ENCODE peak calls at places on chromosome 7, in five cellular contexts. One of them, this sample, is unnamed.

GRCh38 chr7:10325395-10325794 is 648.3 kb upstream of the PHF14 start:
- DNase-seq in right lobe of liver: no peak
- DNase-seq in brain microvascular endothelial cell: no peak
- DNase-seq in SJSA1: no peak
- DNase-seq in upper lobe of right lung: no peak
- DNase-seq in this sample: no peak

GRCh38 chr7:139693651-139694388 is 84.0 kb downstream of the HIPK2 start:
- DNase-seq in upper lobe of right lung: no peak
- DNase-seq in right lobe of liver: no peak
- DNase-seq in brain microvascular endothelial cell: no peak
- DNase-seq in SJSA1: no peak
- DNase-seq in this sample: no peak

GRCh38 chr7:81608748-81609382 is 161.0 kb downstream of the HGF start:
- DNase-seq in right lobe of liver: no peak
- DNase-seq in upper lobe of right lung: no peak
- DNase-seq in brain microvascular endothelial cell: no peak
- DNase-seq in SJSA1: no peak
- DNase-seq in this sample: peak; percentile 88

GRCh38 chr7:91837397-91838070 is 43.0 kb downstream of the MTERF1 start:
- DNase-seq in right lobe of liver: no peak
- DNase-seq in upper lobe of right lung: no peak
- DNase-seq in SJSA1: no peak
- DNase-seq in brain microvascular endothelial cell: no peak
- DNase-seq in this sample: no peak

GRCh38 chr7:28904539-28905143 is 53.5 kb downstream of the TRIL start:
- DNase-seq in upper lobe of right lung: no peak
- DNase-seq in SJSA1: no peak
- DNase-seq in brain microvascular endothelial cell: no peak
- DNase-seq in right lobe of liver: no peak
- DNase-seq in this sample: peak; percentile 10

GRCh38 chr7:30146127-30146612 is 11.4 kb downstream of the MTURN start:
- DNase-seq in upper lobe of right lung: no peak
- DNase-seq in right lobe of liver: no peak
- DNase-seq in brain microvascular endothelial cell: peak; percentile 56
- DNase-seq in SJSA1: peak; percentile 69
- DNase-seq in this sample: no peak

GRCh38 chr7:30278849-30279505 is 5.4 kb upstream of the ZNRF2 start:
- DNase-seq in SJSA1: no peak
- DNase-seq in upper lobe of right lung: no peak
- DNase-seq in brain microvascular endothelial cell: no peak
- DNase-seq in right lobe of liver: no peak
- DNase-seq in this sample: no peak

GRCh38 chr7:36286241-36286640 is 103.4 kb upstream of the ANLN start:
- DNase-seq in brain microvascular endothelial cell: no peak
- DNase-seq in SJSA1: no peak
- DNase-seq in upper lobe of right lung: no peak
- DNase-seq in right lobe of liver: no peak
- DNase-seq in this sample: no peak

GRCh38 chr7:36967387-36967786 is 243.1 kb upstream of the AOAH start:
- DNase-seq in upper lobe of right lung: no peak
- DNase-seq in SJSA1: peak; percentile 56
- DNase-seq in brain microvascular endothelial cell: peak; percentile 50
- DNase-seq in right lobe of liver: peak; percentile 47
- DNase-seq in this sample: peak; percentile 49

GRCh38 chr7:120241973-120242372 is 31.0 kb upstream of the KCND2 start:
- DNase-seq in upper lobe of right lung: no peak
- DNase-seq in right lobe of liver: no peak
- DNase-seq in SJSA1: no peak
- DNase-seq in brain microvascular endothelial cell: no peak
- DNase-seq in this sample: no peak

GRCh38 chr7:112550468-112551060 is 69.8 kb downstream of the LSMEM1 start:
- DNase-seq in SJSA1: no peak
- DNase-seq in right lobe of liver: no peak
- DNase-seq in upper lobe of right lung: no peak
- DNase-seq in brain microvascular endothelial cell: peak; percentile 62
- DNase-seq in this sample: peak; percentile 71

GRCh38 chr7:625376-625971 is 101.0 kb upstream of the DNAAF5 start:
- DNase-seq in SJSA1: no peak
- DNase-seq in brain microvascular endothelial cell: no peak
- DNase-seq in right lobe of liver: no peak
- DNase-seq in upper lobe of right lung: no peak
- DNase-seq in this sample: no peak

GRCh38 chr7:55306331-55306730 is 58.8 kb upstream of the LANCL2 start:
- DNase-seq in brain microvascular endothelial cell: no peak
- DNase-seq in upper lobe of right lung: no peak
- DNase-seq in SJSA1: no peak
- DNase-seq in right lobe of liver: no peak
- DNase-seq in this sample: peak; percentile 24

GRCh38 chr7:107505997-107506682 is 36.3 kb downstream of the GPR22 start:
- DNase-seq in SJSA1: no peak
- DNase-seq in brain microvascular endothelial cell: no peak
- DNase-seq in right lobe of liver: peak; percentile 24
- DNase-seq in upper lobe of right lung: no peak
- DNase-seq in this sample: peak; percentile 91

GRCh38 chr7:30984359-30985107 is 20.8 kb downstream of the GHRHR start:
- DNase-seq in SJSA1: no peak
- DNase-seq in right lobe of liver: no peak
- DNase-seq in upper lobe of right lung: no peak
- DNase-seq in brain microvascular endothelial cell: no peak
- DNase-seq in this sample: peak; percentile 74

GRCh38 chr7:93171606-93172226 is 23.5 kb upstream of the SAMD9L start:
- DNase-seq in upper lobe of right lung: no peak
- DNase-seq in SJSA1: no peak
- DNase-seq in brain microvascular endothelial cell: no peak
- DNase-seq in right lobe of liver: no peak
- DNase-seq in this sample: peak; percentile 43

GRCh38 chr7:25945181-25945580 is 206.8 kb upstream of the NFE2L3 start:
- DNase-seq in brain microvascular endothelial cell: no peak
- DNase-seq in right lobe of liver: no peak
- DNase-seq in SJSA1: no peak
- DNase-seq in upper lobe of right lung: no peak
- DNase-seq in this sample: no peak

GRCh38 chr7:138258194-138258554 is 181.9 kb downstream of the AKR1D1 start:
- DNase-seq in upper lobe of right lung: no peak
- DNase-seq in right lobe of liver: no peak
- DNase-seq in brain microvascular endothelial cell: peak; percentile 70
- DNase-seq in SJSA1: no peak
- DNase-seq in this sample: no peak

GRCh38 chr7:68321776-68322496 is 1276.3 kb upstream of the AUTS2 start:
- DNase-seq in upper lobe of right lung: no peak
- DNase-seq in SJSA1: no peak
- DNase-seq in right lobe of liver: no peak
- DNase-seq in brain microvascular endothelial cell: no peak
- DNase-seq in this sample: peak; percentile 12

GRCh38 chr7:143385891-143386781 is 5.0 kb downstream of the ZYX start:
- DNase-seq in upper lobe of right lung: peak; percentile 71
- DNase-seq in right lobe of liver: no peak
- DNase-seq in brain microvascular endothelial cell: peak; percentile 43
- DNase-seq in SJSA1: no peak
- DNase-seq in this sample: no peak

GRCh38 chr7:116952640-116953371 is 495 bp upstream of the ST7 start:
- DNase-seq in right lobe of liver: peak; percentile 70
- DNase-seq in brain microvascular endothelial cell: peak; percentile 67
- DNase-seq in upper lobe of right lung: peak; percentile 90
- DNase-seq in SJSA1: peak; percentile 56
- DNase-seq in this sample: no peak

GRCh38 chr7:889025-889390 is 12.7 kb downstream of the GET4 start:
- DNase-seq in SJSA1: no peak
- DNase-seq in right lobe of liver: no peak
- DNase-seq in upper lobe of right lung: no peak
- DNase-seq in brain microvascular endothelial cell: no peak
- DNase-seq in this sample: no peak

GRCh38 chr7:66150471-66150870 is 35.8 kb downstream of the CRCP start:
- DNase-seq in upper lobe of right lung: peak; percentile 50
- DNase-seq in brain microvascular endothelial cell: peak; percentile 60
- DNase-seq in right lobe of liver: peak; percentile 79
- DNase-seq in SJSA1: peak; percentile 52
- DNase-seq in this sample: no peak

GRCh38 chr7:51256244-51256781 is 60.3 kb downstream of the COBL start:
- DNase-seq in upper lobe of right lung: no peak
- DNase-seq in brain microvascular endothelial cell: no peak
- DNase-seq in SJSA1: no peak
- DNase-seq in right lobe of liver: no peak
- DNase-seq in this sample: no peak

GRCh38 chr7:19920705-19921104 is 147.3 kb upstream of the TMEM196 start:
- DNase-seq in SJSA1: no peak
- DNase-seq in upper lobe of right lung: no peak
- DNase-seq in brain microvascular endothelial cell: no peak
- DNase-seq in right lobe of liver: no peak
- DNase-seq in this sample: no peak

GRCh38 chr7:2876031-2876862 is 32.1 kb upstream of the GNA12 start:
- DNase-seq in upper lobe of right lung: no peak
- DNase-seq in right lobe of liver: no peak
- DNase-seq in brain microvascular endothelial cell: peak; percentile 86
- DNase-seq in SJSA1: peak; percentile 87
- DNase-seq in this sample: peak; percentile 64

GRCh38 chr7:24668922-24669635 is 88.2 kb downstream of the GSDME start:
- DNase-seq in SJSA1: no peak
- DNase-seq in upper lobe of right lung: no peak
- DNase-seq in right lobe of liver: peak; percentile 48
- DNase-seq in brain microvascular endothelial cell: no peak
- DNase-seq in this sample: peak; percentile 63

GRCh38 chr7:111198255-111198654 is 107.3 kb downstream of the LRRN3 start:
- DNase-seq in right lobe of liver: no peak
- DNase-seq in upper lobe of right lung: no peak
- DNase-seq in brain microvascular endothelial cell: peak; percentile 98
- DNase-seq in SJSA1: peak; percentile 59
- DNase-seq in this sample: peak; percentile 100

GRCh38 chr7:34069676-34070075 is 164.3 kb downstream of the BMPER start:
- DNase-seq in upper lobe of right lung: no peak
- DNase-seq in SJSA1: no peak
- DNase-seq in brain microvascular endothelial cell: peak; percentile 76
- DNase-seq in right lobe of liver: no peak
- DNase-seq in this sample: peak; percentile 79

GRCh38 chr7:138512885-138513284 is 52.8 kb downstream of the TRIM24 start:
- DNase-seq in upper lobe of right lung: no peak
- DNase-seq in SJSA1: no peak
- DNase-seq in brain microvascular endothelial cell: no peak
- DNase-seq in right lobe of liver: peak; percentile 33
- DNase-seq in this sample: no peak

GRCh38 chr7:32119790-32120196 is 49.6 kb upstream of the PDE1C start:
- DNase-seq in right lobe of liver: no peak
- DNase-seq in brain microvascular endothelial cell: no peak
- DNase-seq in upper lobe of right lung: no peak
- DNase-seq in SJSA1: no peak
- DNase-seq in this sample: no peak

GRCh38 chr7:116911799-116912198 is 41.5 kb upstream of the ST7 start:
- DNase-seq in brain microvascular endothelial cell: no peak
- DNase-seq in SJSA1: no peak
- DNase-seq in upper lobe of right lung: no peak
- DNase-seq in right lobe of liver: no peak
- DNase-seq in this sample: peak; percentile 33

GRCh38 chr7:84548366-84549085 is 353.9 kb upstream of the SEMA3A start:
- DNase-seq in upper lobe of right lung: no peak
- DNase-seq in right lobe of liver: no peak
- DNase-seq in SJSA1: no peak
- DNase-seq in brain microvascular endothelial cell: peak; percentile 22
- DNase-seq in this sample: no peak

GRCh38 chr7:7696458-7697119 is 21.8 kb downstream of the RPA3 start:
- DNase-seq in SJSA1: no peak
- DNase-seq in right lobe of liver: no peak
- DNase-seq in upper lobe of right lung: no peak
- DNase-seq in brain microvascular endothelial cell: peak; percentile 29
- DNase-seq in this sample: peak; percentile 30

GRCh38 chr7:139647812-139648616 is 124.5 kb downstream of the CLEC2L start:
- DNase-seq in right lobe of liver: no peak
- DNase-seq in SJSA1: no peak
- DNase-seq in brain microvascular endothelial cell: peak; percentile 26
- DNase-seq in upper lobe of right lung: no peak
- DNase-seq in this sample: no peak

GRCh38 chr7:30713397-30713796 is 31.1 kb upstream of the CRHR2 start:
- DNase-seq in brain microvascular endothelial cell: no peak
- DNase-seq in SJSA1: no peak
- DNase-seq in upper lobe of right lung: peak; percentile 31
- DNase-seq in right lobe of liver: no peak
- DNase-seq in this sample: peak; percentile 75

GRCh38 chr7:52260046-52260665 is 775.3 kb upstream of the POM121L12 start:
- DNase-seq in SJSA1: no peak
- DNase-seq in right lobe of liver: no peak
- DNase-seq in brain microvascular endothelial cell: no peak
- DNase-seq in upper lobe of right lung: no peak
- DNase-seq in this sample: no peak

GRCh38 chr7:29386196-29386765 is 177.4 kb upstream of the PRR15 start:
- DNase-seq in right lobe of liver: no peak
- DNase-seq in SJSA1: no peak
- DNase-seq in upper lobe of right lung: no peak
- DNase-seq in brain microvascular endothelial cell: no peak
- DNase-seq in this sample: no peak

GRCh38 chr7:90390926-90391325 is 12.3 kb upstream of the CLDN12 start:
- DNase-seq in right lobe of liver: no peak
- DNase-seq in SJSA1: no peak
- DNase-seq in brain microvascular endothelial cell: no peak
- DNase-seq in upper lobe of right lung: no peak
- DNase-seq in this sample: no peak

GRCh38 chr7:74049997-74050798 is 22.2 kb downstream of the ELN start:
- DNase-seq in SJSA1: no peak
- DNase-seq in upper lobe of right lung: no peak
- DNase-seq in right lobe of liver: no peak
- DNase-seq in brain microvascular endothelial cell: no peak
- DNase-seq in this sample: no peak
- H3K27me3 ChIP-seq in SJSA1: no peaks in the 10 kb centered on the region
- H3K27me3 ChIP-seq in upper lobe of right lung: no peaks in the 10 kb centered on the region
- H3K27me3 ChIP-seq in right lobe of liver: no peaks in the 10 kb centered on the region
- H3K27me3 ChIP-seq in brain microvascular endothelial cell: peaks cover 2% of the 10 kb centered on the region
- H3K27me3 ChIP-seq in this sample: peaks cover 13% of the 10 kb centered on the region

GRCh38 chr7:103521917-103522316 is 75.9 kb upstream of the SLC26A5 start:
- DNase-seq in right lobe of liver: no peak
- DNase-seq in SJSA1: no peak
- DNase-seq in brain microvascular endothelial cell: no peak
- DNase-seq in upper lobe of right lung: no peak
- DNase-seq in this sample: no peak
- H3K27me3 ChIP-seq in right lobe of liver: no peaks in the 10 kb centered on the region
- H3K27me3 ChIP-seq in SJSA1: peaks cover 24% of the 10 kb centered on the region
- H3K27me3 ChIP-seq in brain microvascular endothelial cell: no peaks in the 10 kb centered on the region
- H3K27me3 ChIP-seq in upper lobe of right lung: no peaks in the 10 kb centered on the region
- H3K27me3 ChIP-seq in this sample: no peaks in the 10 kb centered on the region

DNA sequence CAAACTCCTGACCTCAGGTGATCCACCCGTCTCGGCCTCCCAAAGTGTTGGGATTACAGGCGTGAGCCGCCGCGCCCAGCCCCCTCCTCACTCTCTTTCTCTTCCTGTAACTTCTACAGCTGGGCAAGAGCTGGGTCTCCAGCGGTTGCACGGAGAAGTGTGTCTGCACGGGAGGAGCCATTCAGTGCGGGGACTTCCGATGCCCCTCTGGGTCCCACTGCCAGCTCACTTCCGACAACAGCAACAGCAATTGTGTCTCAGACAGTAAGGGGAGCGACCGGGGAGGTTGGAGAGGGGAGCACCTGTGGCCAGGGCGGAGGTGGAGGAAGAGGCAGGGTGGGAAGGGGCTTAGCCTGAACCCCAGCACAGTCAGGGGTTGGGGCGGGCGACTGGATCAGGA is 41.4 kb downstream of the EPHB4 start:
- DNase-seq in right lobe of liver: no peak
- DNase-seq in SJSA1: no peak
- DNase-seq in upper lobe of right lung: no peak
- DNase-seq in brain microvascular endothelial cell: no peak
- DNase-seq in this sample: no peak
- H3K27me3 ChIP-seq in right lobe of liver: no peaks in the 10 kb centered on the region
- H3K27me3 ChIP-seq in SJSA1: peaks cover 4% of the 10 kb centered on the region
- H3K27me3 ChIP-seq in upper lobe of right lung: peaks cover 16% of the 10 kb centered on the region
- H3K27me3 ChIP-seq in brain microvascular endothelial cell: no peaks in the 10 kb centered on the region
- H3K27me3 ChIP-seq in this sample: no peaks in the 10 kb centered on the region

GRCh38 chr7:158065340-158065739 is 522.3 kb downstream of the PTPRN2 start:
- DNase-seq in upper lobe of right lung: no peak
- DNase-seq in brain microvascular endothelial cell: no peak
- DNase-seq in right lobe of liver: no peak
- DNase-seq in SJSA1: no peak
- DNase-seq in this sample: no peak
- H3K27me3 ChIP-seq in upper lobe of right lung: no peaks in the 10 kb centered on the region
- H3K27me3 ChIP-seq in brain microvascular endothelial cell: no peaks in the 10 kb centered on the region
- H3K27me3 ChIP-seq in right lobe of liver: no peaks in the 10 kb centered on the region
- H3K27me3 ChIP-seq in SJSA1: no peaks in the 10 kb centered on the region
- H3K27me3 ChIP-seq in this sample: no peaks in the 10 kb centered on the region

This sample was measured in bronchial epithelial cell.